ENCODE peak calls at places on chromosomes 2 and 18, in four cellular contexts. R, B, O and I are unnamed samples.

GRCh38 chr18:35099911-35100310 is 58.7 kb downstream of the MAPRE2 start:
- DNase-seq in R (no peak), B (no peak), O (peak; percentile 70), I (no peak)

GRCh38 chr2:104873689-104874054 is 19.8 kb downstream of the POU3F3 start:
- DNase-seq in R (no peak), B (no peak), O (no peak), I (no peak)

GRCh38 chr2:180722551-180723239 is 257.7 kb upstream of the UBE2E3 start:
- DNase-seq in R (no peak), B (no peak), O (peak; percentile 82), I (no peak)

GRCh38 chr2:64640153-64641044 is 13.3 kb downstream of the SERTAD2 start:
- DNase-seq in R (no peak), B (no peak), O (peak; percentile 53), I (no peak)

GRCh38 chr2:145157626-145158025 is 637.7 kb upstream of the ZEB2 start:
- DNase-seq in R (no peak), B (no peak), O (peak; percentile 50), I (no peak)

GRCh38 chr2:237060518-237061312 is 25.0 kb upstream of the COPS8 start:
- DNase-seq in R (no peak), B (peak; percentile 54), O (peak; percentile 72), I (peak; percentile 23)

GRCh38 chr2:241272298-241272721 is 43.2 kb downstream of the HDLBP start:
- DNase-seq in R (peak; percentile 88), B (peak; percentile 47), O (no peak), I (peak; percentile 30)

GRCh38 chr2:65382323-65382722 is 50.1 kb downstream of the SPRED2 start:
- DNase-seq in R (no peak), B (no peak), O (no peak), I (no peak)

GRCh38 chr2:148096012-148096411 is 75.1 kb downstream of the MBD5 start:
- DNase-seq in R (no peak), B (no peak), O (peak; percentile 26), I (no peak)

GRCh38 chr2:198054299-198054698 is 249.9 kb downstream of the PLCL1 start:
- DNase-seq in R (no peak), B (peak; percentile 34), O (peak; percentile 37), I (no peak)

GRCh38 chr2:229943171-229943570 is 20.9 kb downstream of the FBXO36 start:
- DNase-seq in R (no peak), B (no peak), O (no peak), I (no peak)

GRCh38 chr2:53018830-53019425 is 748.7 kb upstream of the CHAC2 start:
- DNase-seq in R (no peak), B (no peak), O (peak; percentile 34), I (no peak)

GRCh38 chr2:216897561-216898203 is 37.8 kb upstream of the TNP1 start:
- DNase-seq in R (no peak), B (no peak), O (peak; percentile 12), I (no peak)

DNA sequence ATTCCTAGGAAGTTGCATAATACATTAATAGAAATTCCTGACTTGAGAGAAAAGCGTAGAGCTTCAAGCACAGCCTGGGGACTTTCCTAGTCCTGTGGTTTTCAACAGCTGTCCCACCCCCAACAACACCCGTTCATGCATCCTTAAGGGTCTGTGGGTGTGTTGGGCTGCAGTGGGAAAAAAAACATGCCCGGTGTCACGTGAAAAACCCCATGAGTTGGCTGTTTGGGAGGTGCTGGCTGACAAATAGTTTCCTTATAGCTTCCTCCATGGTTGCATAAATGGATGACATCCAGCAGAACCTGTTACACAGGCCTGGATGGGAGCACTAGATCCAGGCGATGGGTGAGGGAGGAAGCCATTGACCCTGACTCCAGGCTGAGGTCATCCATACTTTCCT is 15.0 kb downstream of the SLC9A4 start:
- DNase-seq in R (no peak), B (peak; percentile 58), O (peak; percentile 51), I (no peak)
- H3K27ac ChIP-seq in R (no peak overlapping the region), B (no peak overlapping the region), O (no peak overlapping the region), I (no peak overlapping the region)

GRCh38 chr18:79516441-79516931 is 120.8 kb downstream of the NFATC1 start:
- DNase-seq in R (peak; percentile 46), B (no peak), O (no peak), I (no peak)
- H3K27ac ChIP-seq in R (no peak overlapping the region), B (no peak overlapping the region), O (no peak overlapping the region), I (no peak overlapping the region)

GRCh38 chr2:38741542-38741852 is 9.7 kb downstream of the SRSF7 start:
- DNase-seq in R (no peak), B (no peak), O (no peak), I (no peak)
- H3K27ac ChIP-seq in R (no peak overlapping the region), B (peak overlapping the region; percentile 75), O (no peak overlapping the region), I (no peak overlapping the region)

GRCh38 chr2:132437852-132438649 is 21.4 kb downstream of the GPR39 start:
- DNase-seq in R (no peak), B (no peak), O (no peak), I (no peak)
- H3K27ac ChIP-seq in R (no peak overlapping the region), B (no peak overlapping the region), O (peak overlapping the region; percentile 73), I (no peak overlapping the region)